ENCODE peak calls at places on chromosomes 1 and 21, in four cellular contexts. P is Peyer's patch, T is transverse colon, D is pancreas. F is an unnamed sample. For H3K27me3, the result is how much of the 10 kb centered on the place peaks cover.

GRCh38 chr1:235127774-235128452 is 724 bp downstream of the TOMM20 start:
- DNase-seq in D (no peak), P (no peak), T (no peak), F (no peak)

GRCh38 chr1:210932104-210932503 is 201.8 kb downstream of the KCNH1 start:
- DNase-seq in T (no peak), D (no peak), P (no peak), F (no peak)

GRCh38 chr1:228445867-228446584 is 29.4 kb upstream of the TRIM17 start:
- DNase-seq in P (peak), D (peak), T (no peak), F (peak)

GRCh38 chr21:44425307-44425894 is 29.9 kb upstream of the LRRC3 start:
- DNase-seq in P (no peak), D (peak), T (no peak), F (no peak)

GRCh38 chr1:190338829-190339228 is 138.8 kb downstream of the BRINP3 start:
- DNase-seq in P (no peak), D (no peak), T (no peak), F (no peak)

GRCh38 chr1:26401891-26402290 is 8.7 kb upstream of the LIN28A start:
- DNase-seq in T (no peak), D (no peak), P (no peak), F (no peak)

GRCh38 chr1:222416001-222416791 is 131.7 kb downstream of the HHIPL2 start:
- DNase-seq in T (no peak), D (no peak), P (no peak), F (no peak)

GRCh38 chr1:226633541-226634155 is 85.1 kb downstream of the STUM start:
- DNase-seq in P (peak), T (no peak), D (no peak), F (no peak)

GRCh38 chr21:35988396-35989140 is 71.8 kb downstream of the SETD4 start:
- DNase-seq in D (no peak), P (no peak), T (no peak), F (no peak)

GRCh38 chr1:90826024-90826423 is 108.9 kb upstream of the BARHL2 start:
- DNase-seq in D (no peak), P (no peak), T (no peak), F (no peak)

GRCh38 chr1:107405241-107405640 is 264.4 kb downstream of the NTNG1 start:
- DNase-seq in P (no peak), T (no peak), D (no peak), F (no peak)

GRCh38 chr1:28173151-28173979 is 3.1 kb downstream of the PTAFR start:
- DNase-seq in D (no peak), P (peak), T (no peak), F (no peak)

GRCh38 chr1:206145771-206146290 is 28.6 kb upstream of the AVPR1B start:
- DNase-seq in P (no peak), D (no peak), T (no peak), F (no peak)

GRCh38 chr1:15134285-15134684 is 19.3 kb upstream of the TMEM51 start:
- DNase-seq in T (no peak), P (no peak), D (no peak), F (no peak)

GRCh38 chr1:236139495-236139894 is 2.8 kb upstream of the GPR137B start:
- DNase-seq in T (no peak), P (no peak), D (no peak), F (no peak)

GRCh38 chr1:1238702-1239178 is 6.7 kb downstream of the B3GALT6 start:
- DNase-seq in P (no peak), T (no peak), D (no peak), F (no peak)

GRCh38 chr1:63157085-63157484 is 165.3 kb upstream of the FOXD3 start:
- DNase-seq in P (no peak), T (no peak), D (no peak), F (no peak)

GRCh38 chr1:25432749-25433388 is 2.2 kb downstream of the MACO1 start:
- DNase-seq in T (no peak), D (no peak), P (no peak), F (no peak)

GRCh38 chr1:59604191-59604590 is 210.6 kb upstream of the HOOK1 start:
- DNase-seq in T (no peak), D (no peak), P (no peak), F (no peak)

GRCh38 chr1:93629101-93630059 is 52.3 kb downstream of the BCAR3 start:
- DNase-seq in D (no peak), P (peak), T (peak), F (peak)

GRCh38 chr1:199522936-199523335 is 504.6 kb upstream of the NR5A2 start:
- DNase-seq in P (no peak), T (no peak), D (no peak), F (no peak)

GRCh38 chr21:42614391-42614790 is 39.0 kb upstream of the PDE9A start:
- DNase-seq in T (no peak), P (no peak), D (no peak), F (no peak)

GRCh38 chr1:11067716-11068495 is 8.1 kb upstream of the SRM start:
- DNase-seq in D (no peak), T (no peak), P (no peak), F (no peak)

GRCh38 chr1:47705517-47706130 is 267.8 kb downstream of the FOXD2 start:
- DNase-seq in D (no peak), T (no peak), P (no peak), F (no peak)

GRCh38 chr1:200081151-200081981 is 53.9 kb downstream of the NR5A2 start:
- DNase-seq in D (no peak), T (no peak), P (no peak), F (no peak)

GRCh38 chr1:22041505-22041904 is 11.0 kb upstream of the CDC42 start:
- DNase-seq in T (no peak), P (no peak), D (no peak), F (no peak)

GRCh38 chr1:30514945-30515344 is 208.4 kb downstream of the MATN1 start:
- DNase-seq in P (peak), T (no peak), D (no peak), F (no peak)

GRCh38 chr1:85582687-85583354 is 2.3 kb downstream of the CCN1 start:
- DNase-seq in P (no peak), T (no peak), D (no peak), F (no peak)

GRCh38 chr21:29084372-29084771 is 10.9 kb upstream of the CCT8 start:
- DNase-seq in P (no peak), T (no peak), D (no peak), F (no peak)

GRCh38 chr1:119367332-119368124 is 1.1 kb upstream of the HAO2 start:
- DNase-seq in P (no peak), T (no peak), D (no peak), F (no peak)

GRCh38 chr1:152182431-152182830 is 23.4 kb upstream of the RPTN start:
- DNase-seq in D (no peak), P (no peak), T (no peak), F (no peak)

GRCh38 chr21:15978158-15978805 is 248.5 kb downstream of the USP25 start:
- DNase-seq in T (no peak), D (no peak), P (no peak), F (no peak)

GRCh38 chr1:37958690-37959089 is 11.8 kb upstream of the INPP5B start:
- DNase-seq in T (no peak), P (no peak), D (no peak), F (no peak)

GRCh38 chr1:231487019-231487418 is 41.5 kb upstream of the TSNAX start:
- DNase-seq in T (peak), P (no peak), D (no peak), F (no peak)

GRCh38 chr1:237201155-237201554 is 159.2 kb downstream of the RYR2 start:
- DNase-seq in T (no peak), D (no peak), P (no peak), F (no peak)

GRCh38 chr1:193562121-193562520 is 375.7 kb upstream of the B3GALT2 start:
- DNase-seq in P (no peak), D (no peak), T (no peak), F (no peak)

DNA sequence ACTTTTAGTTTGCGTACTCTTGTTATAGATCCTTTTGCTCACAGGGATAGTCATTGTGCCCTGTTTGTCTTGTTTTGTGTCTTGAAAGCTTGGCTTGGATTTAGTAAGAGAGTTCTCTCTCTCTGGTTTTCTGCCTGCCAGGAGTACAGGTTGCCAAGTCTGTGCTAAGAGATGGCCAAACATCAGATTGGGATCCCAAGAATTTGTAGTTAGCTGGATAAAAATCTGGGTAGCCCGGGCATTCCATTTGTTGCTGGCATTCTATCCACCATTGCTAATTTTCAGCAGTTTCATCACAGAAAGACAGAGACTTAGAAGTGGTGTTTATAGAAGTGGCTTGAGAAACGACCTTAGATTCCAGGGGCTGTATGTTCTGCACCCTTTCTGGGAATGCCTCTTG is 222.2 kb downstream of the NRIP1 start:
- DNase-seq in D (no peak), T (no peak), P (no peak), F (no peak)
- H3K4me3 ChIP-seq in D (no peak), T (no peak), P (no peak), F (no peak)

GRCh38 chr1:4647391-4647790 is 7.0 kb upstream of the AJAP1 start:
- DNase-seq in P (no peak), T (no peak), D (no peak), F (no peak)
- H3K27me3 ChIP-seq in P (under half), T (under half), D (under half), F (half or more)

GRCh38 chr1:89490389-89490788 is 34.2 kb upstream of the LRRC8B start:
- DNase-seq in P (no peak), T (no peak), D (no peak), F (no peak)
- H3K4me3 ChIP-seq in P (no peak), T (no peak), D (no peak), F (no peak)

GRCh38 chr1:233794863-233795262 is 109.6 kb upstream of the SLC35F3 start:
- DNase-seq in T (no peak), D (no peak), P (no peak), F (no peak)
- H3K27me3 ChIP-seq in T (under half), D (under half), P (under half), F (under half)